ENCODE peak calls at places on chromosomes 3 and 15, in six cellular contexts. One of them, this sample, is unnamed.

GRCh38 chr3:140844072-140844471 is 97.6 kb upstream of the SLC25A36 start:
- DNase-seq in stomach: no peak
- DNase-seq in adrenal gland: no peak
- DNase-seq in A549: no peak
- DNase-seq in heart left ventricle: no peak
- DNase-seq in esophagus muscularis mucosa: no peak
- DNase-seq in this sample: no peak

GRCh38 chr3:34864011-34864410 is 775.3 kb upstream of the ARPP21 start:
- DNase-seq in stomach: no peak
- DNase-seq in adrenal gland: no peak
- DNase-seq in A549: no peak
- DNase-seq in heart left ventricle: no peak
- DNase-seq in esophagus muscularis mucosa: no peak
- DNase-seq in this sample: no peak

GRCh38 chr3:20047940-20048339 is 7.7 kb downstream of the KAT2B start:
- DNase-seq in stomach: no peak
- DNase-seq in adrenal gland: no peak
- DNase-seq in A549: no peak
- DNase-seq in heart left ventricle: no peak
- DNase-seq in esophagus muscularis mucosa: no peak
- DNase-seq in this sample: no peak

GRCh38 chr3:88677311-88677710 is 430.1 kb upstream of the EPHA3 start:
- DNase-seq in stomach: no peak
- DNase-seq in adrenal gland: no peak
- DNase-seq in A549: no peak
- DNase-seq in heart left ventricle: no peak
- DNase-seq in esophagus muscularis mucosa: no peak
- DNase-seq in this sample: no peak

GRCh38 chr3:42159706-42160472 is 68.7 kb downstream of the TRAK1 start:
- DNase-seq in stomach: peak; percentile 86
- DNase-seq in adrenal gland: peak; percentile 56
- DNase-seq in A549: peak; percentile 81
- DNase-seq in heart left ventricle: peak; percentile 37
- DNase-seq in esophagus muscularis mucosa: no peak
- DNase-seq in this sample: no peak

GRCh38 chr15:99264125-99264524 is 12.8 kb downstream of the LRRC28 start:
- DNase-seq in stomach: no peak
- DNase-seq in adrenal gland: no peak
- DNase-seq in A549: no peak
- DNase-seq in heart left ventricle: no peak
- DNase-seq in esophagus muscularis mucosa: no peak
- DNase-seq in this sample: no peak

GRCh38 chr3:31614162-31614921 is 81.6 kb downstream of the STT3B start:
- DNase-seq in stomach: no peak
- DNase-seq in adrenal gland: no peak
- DNase-seq in A549: no peak
- DNase-seq in heart left ventricle: no peak
- DNase-seq in esophagus muscularis mucosa: no peak
- DNase-seq in this sample: no peak

GRCh38 chr15:33866101-33866737 is 102.1 kb upstream of the CHRM5 start:
- DNase-seq in stomach: no peak
- DNase-seq in adrenal gland: no peak
- DNase-seq in A549: no peak
- DNase-seq in heart left ventricle: no peak
- DNase-seq in esophagus muscularis mucosa: no peak
- DNase-seq in this sample: no peak

GRCh38 chr3:186909078-186909853 is 21.1 kb upstream of the ST6GAL1 start:
- DNase-seq in stomach: peak; percentile 43
- DNase-seq in adrenal gland: no peak
- DNase-seq in A549: no peak
- DNase-seq in heart left ventricle: peak; percentile 28
- DNase-seq in esophagus muscularis mucosa: no peak
- DNase-seq in this sample: no peak

GRCh38 chr3:171168086-171168485 is 141.6 kb upstream of the SLC2A2 start:
- DNase-seq in stomach: no peak
- DNase-seq in adrenal gland: peak; percentile 83
- DNase-seq in A549: peak; percentile 59
- DNase-seq in heart left ventricle: no peak
- DNase-seq in esophagus muscularis mucosa: no peak
- DNase-seq in this sample: peak; percentile 29

GRCh38 chr15:83365370-83365938 is 81.0 kb upstream of the BNC1 start:
- DNase-seq in stomach: no peak
- DNase-seq in adrenal gland: no peak
- DNase-seq in A549: peak; percentile 49
- DNase-seq in heart left ventricle: no peak
- DNase-seq in esophagus muscularis mucosa: no peak
- DNase-seq in this sample: no peak

GRCh38 chr3:37996785-37997301 is 6.3 kb downstream of the VILL start:
- DNase-seq in stomach: peak; percentile 87
- DNase-seq in adrenal gland: peak; percentile 93
- DNase-seq in A549: peak; percentile 90
- DNase-seq in heart left ventricle: peak; percentile 62
- DNase-seq in esophagus muscularis mucosa: peak; percentile 94
- DNase-seq in this sample: peak; percentile 63

GRCh38 chr3:67044295-67044694 is 46.2 kb downstream of the KBTBD8 start:
- DNase-seq in stomach: no peak
- DNase-seq in adrenal gland: no peak
- DNase-seq in A549: no peak
- DNase-seq in heart left ventricle: no peak
- DNase-seq in esophagus muscularis mucosa: no peak
- DNase-seq in this sample: no peak

GRCh38 chr3:183252108-183252782 is 808 bp upstream of the B3GNT5 start:
- DNase-seq in stomach: no peak
- DNase-seq in adrenal gland: no peak
- DNase-seq in A549: no peak
- DNase-seq in heart left ventricle: no peak
- DNase-seq in esophagus muscularis mucosa: no peak
- DNase-seq in this sample: no peak

GRCh38 chr3:183253961-183254815 is 1.1 kb downstream of the B3GNT5 start:
- DNase-seq in stomach: peak; percentile 54
- DNase-seq in adrenal gland: no peak
- DNase-seq in A549: no peak
- DNase-seq in heart left ventricle: peak; percentile 45
- DNase-seq in esophagus muscularis mucosa: no peak
- DNase-seq in this sample: peak; percentile 70

GRCh38 chr3:183252973-183253363 is at the start of gene B3GNT5:
- DNase-seq in stomach: peak; percentile 86
- DNase-seq in adrenal gland: peak; percentile 62
- DNase-seq in A549: no peak
- DNase-seq in heart left ventricle: peak; percentile 46
- DNase-seq in esophagus muscularis mucosa: no peak
- DNase-seq in this sample: no peak

GRCh38 chr3:183254816-183255730 is 2.0 kb downstream of the B3GNT5 start:
- DNase-seq in stomach: peak; percentile 52
- DNase-seq in adrenal gland: no peak
- DNase-seq in A549: no peak
- DNase-seq in heart left ventricle: no peak
- DNase-seq in esophagus muscularis mucosa: no peak
- DNase-seq in this sample: no peak

GRCh38 chr3:183253364-183253960 is 409 bp downstream of the B3GNT5 start:
- DNase-seq in stomach: peak; percentile 79
- DNase-seq in adrenal gland: peak; percentile 83
- DNase-seq in A549: no peak
- DNase-seq in heart left ventricle: peak; percentile 81
- DNase-seq in esophagus muscularis mucosa: no peak
- DNase-seq in this sample: peak; percentile 83
- TF ChIP-seq POLR2A in stomach: no peak
- TF ChIP-seq POLR2A in adrenal gland: peak; percentile 44
- TF ChIP-seq POLR2A in A549: no peak
- TF ChIP-seq POLR2A in heart left ventricle: no peak
- TF ChIP-seq POLR2A in esophagus muscularis mucosa: no peak
- TF ChIP-seq POLR2A in this sample: peak; percentile 35

DNA sequence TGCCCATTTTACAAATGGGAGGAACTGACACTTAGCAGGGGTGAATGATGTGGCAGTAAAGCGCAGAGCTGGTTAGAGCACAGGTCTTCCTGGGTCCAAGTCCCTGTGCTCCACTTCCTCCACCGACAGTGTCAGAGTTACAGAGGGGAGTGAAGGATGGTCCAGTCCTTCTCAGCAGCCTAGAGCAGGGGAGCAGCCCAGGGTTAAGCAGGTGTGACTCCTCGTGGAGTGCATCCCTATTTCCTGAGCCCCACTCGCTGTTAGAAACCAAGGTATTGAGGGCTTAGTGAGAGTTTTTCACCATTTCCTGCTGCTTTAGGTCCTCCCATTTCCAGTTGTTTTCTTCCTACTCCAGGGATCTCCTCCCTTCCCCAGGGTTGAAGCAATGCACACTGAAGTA is 75.4 kb downstream of the GHSR start:
- DNase-seq in stomach: no peak
- DNase-seq in adrenal gland: no peak
- DNase-seq in A549: no peak
- DNase-seq in heart left ventricle: no peak
- DNase-seq in esophagus muscularis mucosa: no peak
- DNase-seq in this sample: no peak
- TF ChIP-seq POLR2A in stomach: no peak
- TF ChIP-seq POLR2A in adrenal gland: no peak
- TF ChIP-seq POLR2A in A549: no peak
- TF ChIP-seq POLR2A in heart left ventricle: no peak
- TF ChIP-seq POLR2A in esophagus muscularis mucosa: no peak
- TF ChIP-seq POLR2A in this sample: no peak

GRCh38 chr3:182969853-182970252 is 10.5 kb downstream of the DCUN1D1 start:
- DNase-seq in stomach: no peak
- DNase-seq in adrenal gland: no peak
- DNase-seq in A549: no peak
- DNase-seq in heart left ventricle: no peak
- DNase-seq in esophagus muscularis mucosa: no peak
- DNase-seq in this sample: no peak
- TF ChIP-seq POLR2A in stomach: no peak
- TF ChIP-seq POLR2A in adrenal gland: no peak
- TF ChIP-seq POLR2A in A549: no peak
- TF ChIP-seq POLR2A in heart left ventricle: no peak
- TF ChIP-seq POLR2A in esophagus muscularis mucosa: no peak
- TF ChIP-seq POLR2A in this sample: no peak

GRCh38 chr15:68385671-68386586 is 46.0 kb downstream of the ITGA11 start:
- DNase-seq in stomach: peak; percentile 5
- DNase-seq in adrenal gland: peak; percentile 42
- DNase-seq in A549: no peak
- DNase-seq in heart left ventricle: peak; percentile 6
- DNase-seq in esophagus muscularis mucosa: peak; percentile 78
- DNase-seq in this sample: no peak

GRCh38 chr15:68386587-68387287 is 45.2 kb downstream of the ITGA11 start:
- DNase-seq in stomach: peak; percentile 11
- DNase-seq in adrenal gland: peak; percentile 13
- DNase-seq in A549: no peak
- DNase-seq in heart left ventricle: peak; percentile 5
- DNase-seq in esophagus muscularis mucosa: peak; percentile 10
- DNase-seq in this sample: peak; percentile 15

GRCh38 chr15:68385240-68385561 is 46.8 kb downstream of the ITGA11 start:
- DNase-seq in stomach: peak; percentile 7
- DNase-seq in adrenal gland: peak; percentile 25
- DNase-seq in A549: no peak
- DNase-seq in heart left ventricle: peak; percentile 6
- DNase-seq in esophagus muscularis mucosa: no peak
- DNase-seq in this sample: peak; percentile 9

GRCh38 chr15:68389041-68389930 is 42.7 kb downstream of the ITGA11 start:
- DNase-seq in stomach: peak; percentile 9
- DNase-seq in adrenal gland: peak; percentile 28
- DNase-seq in A549: no peak
- DNase-seq in heart left ventricle: peak; percentile 2
- DNase-seq in esophagus muscularis mucosa: peak; percentile 90
- DNase-seq in this sample: no peak

DNA sequence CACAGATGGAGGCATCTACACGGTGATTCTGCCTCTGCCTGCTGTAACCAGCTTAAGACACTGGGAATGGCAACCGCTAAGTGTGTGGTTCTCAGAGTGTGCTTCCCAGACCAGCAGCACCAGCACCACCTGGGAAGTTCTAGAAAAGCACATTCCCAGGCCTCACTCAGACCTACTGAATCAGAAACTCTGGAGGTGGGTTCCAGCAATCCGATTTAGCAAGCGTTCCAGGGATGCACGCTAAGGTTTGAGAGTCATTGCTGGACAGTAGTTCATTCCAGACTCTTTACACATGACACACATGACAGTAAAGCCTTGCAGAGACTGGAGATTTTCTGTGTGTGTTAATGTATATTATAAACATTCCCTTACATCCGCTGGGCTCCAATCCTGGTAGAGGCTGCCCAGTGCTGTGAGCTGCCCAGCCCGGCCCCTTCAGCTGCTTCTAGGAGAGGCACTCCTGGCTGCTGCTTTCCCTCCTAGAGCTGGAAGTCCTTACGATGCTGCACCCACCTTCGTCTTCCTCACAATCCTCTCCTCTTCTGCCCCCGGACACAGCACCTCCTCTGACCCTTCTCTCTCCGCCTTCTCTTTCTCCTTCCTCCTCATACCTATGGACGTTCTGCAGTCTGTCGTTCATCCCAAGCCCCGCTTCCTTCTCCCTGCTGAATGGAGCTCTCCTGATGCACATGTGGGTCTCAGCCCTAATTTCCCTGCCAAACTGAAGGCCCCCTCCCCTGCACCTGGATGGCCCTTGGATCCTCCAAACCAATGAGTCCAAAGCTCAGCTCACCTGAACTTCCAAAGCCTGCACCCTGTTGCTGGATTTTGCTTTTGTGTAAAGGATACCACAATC is 44.4 kb downstream of the ITGA11 start:
- DNase-seq in stomach: peak; percentile 15
- DNase-seq in adrenal gland: peak; percentile 23
- DNase-seq in A549: no peak
- DNase-seq in heart left ventricle: peak; percentile 11
- DNase-seq in esophagus muscularis mucosa: peak; percentile 64
- DNase-seq in this sample: no peak
- TF ChIP-seq POLR2A in stomach: no peak
- TF ChIP-seq POLR2A in adrenal gland: no peak
- TF ChIP-seq POLR2A in A549: no peak
- TF ChIP-seq POLR2A in heart left ventricle: no peak
- TF ChIP-seq POLR2A in esophagus muscularis mucosa: no peak
- TF ChIP-seq POLR2A in this sample: no peak

GRCh38 chr3:194577985-194578905 is 55.0 kb downstream of the TMEM44 start:
- DNase-seq in stomach: no peak
- DNase-seq in adrenal gland: peak; percentile 71
- DNase-seq in A549: peak; percentile 86
- DNase-seq in heart left ventricle: no peak
- DNase-seq in esophagus muscularis mucosa: no peak
- DNase-seq in this sample: peak; percentile 48
- TF ChIP-seq POLR2A in stomach: no peak
- TF ChIP-seq POLR2A in adrenal gland: no peak
- TF ChIP-seq POLR2A in A549: no peak
- TF ChIP-seq POLR2A in heart left ventricle: no peak
- TF ChIP-seq POLR2A in esophagus muscularis mucosa: no peak
- TF ChIP-seq POLR2A in this sample: no peak

DNA sequence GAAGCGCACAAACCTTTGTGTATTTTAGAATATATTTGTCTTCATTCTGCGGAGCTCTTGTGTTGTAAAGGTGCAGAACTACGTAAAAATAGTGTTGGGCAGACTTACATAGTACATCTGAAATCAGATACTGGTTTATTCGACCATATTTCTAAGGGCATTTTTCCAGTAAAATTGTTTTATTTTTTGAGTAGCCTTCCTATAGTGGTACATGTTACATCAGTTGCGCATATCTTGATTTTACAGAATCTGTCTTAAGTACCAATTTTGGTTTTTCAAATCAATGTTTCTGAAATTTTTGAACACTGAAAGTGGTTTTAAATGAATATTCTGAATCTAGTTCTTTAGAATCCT is 15.7 kb upstream of the CHD2 start:
- DNase-seq in stomach: no peak
- DNase-seq in adrenal gland: no peak
- DNase-seq in A549: no peak
- DNase-seq in heart left ventricle: no peak
- DNase-seq in esophagus muscularis mucosa: no peak
- DNase-seq in this sample: no peak
- TF ChIP-seq POLR2A in stomach: no peak
- TF ChIP-seq POLR2A in adrenal gland: no peak
- TF ChIP-seq POLR2A in A549: no peak
- TF ChIP-seq POLR2A in heart left ventricle: no peak
- TF ChIP-seq POLR2A in esophagus muscularis mucosa: no peak
- TF ChIP-seq POLR2A in this sample: no peak

This sample was measured in right lobe of liver.